ENCODE peak calls at places on chromosomes 3 and 15, in eight cellular contexts. Q, A, V, H, R, E, Y and U are unnamed samples.
A peak's percentile ranks its signal among the peaks of the same experiment; 100 is the strongest.

GRCh38 chr15:26235148-26235769 is 372.1 kb upstream of the ATP10A start:
- DNase-seq in E (peak; percentile 94), H (no peak), Y (peak; percentile 24), V (no peak), A (no peak), Q (no peak), R (no peak), U (no peak)

GRCh38 chr3:187849255-187849654 is 104.0 kb upstream of the BCL6 start:
- DNase-seq in V (no peak), E (no peak), A (no peak), Q (no peak), Y (no peak), H (no peak), R (no peak), U (no peak)

GRCh38 chr3:106510206-106510605 is 641.4 kb upstream of the CBLB start:
- DNase-seq in Q (no peak), A (peak; percentile 76), Y (no peak), R (peak; percentile 30), V (no peak), H (peak; percentile 61), E (no peak), U (no peak)

GRCh38 chr15:85313339-85313738 is 67.1 kb upstream of the AKAP13 start:
- DNase-seq in R (no peak), Q (peak; percentile 54), V (no peak), H (no peak), Y (no peak), E (no peak), A (no peak), U (no peak)

GRCh38 chr3:108757404-108757982 is at the start of gene RETNLB:
- DNase-seq in A (no peak), Q (no peak), E (no peak), Y (no peak), V (no peak), R (no peak), H (no peak), U (no peak)

GRCh38 chr3:55574671-55575070 is 87.6 kb upstream of the WNT5A start:
- DNase-seq in R (no peak), V (no peak), Y (no peak), A (no peak), H (no peak), Q (no peak), E (no peak), U (no peak)

GRCh38 chr3:120496278-120496975 is 45.6 kb upstream of the FSTL1 start:
- DNase-seq in R (peak; percentile 79), E (no peak), H (peak; percentile 71), A (no peak), V (no peak), Q (peak; percentile 88), Y (no peak), U (no peak)

GRCh38 chr3:174846055-174846454 is 13.1 kb upstream of the NAALADL2 start:
- DNase-seq in E (no peak), Q (no peak), A (no peak), V (no peak), H (no peak), Y (no peak), R (no peak), U (no peak)

GRCh38 chr3:94972066-94972465 is 909.2 kb downstream of the NSUN3 start:
- DNase-seq in V (no peak), E (no peak), R (no peak), Q (no peak), Y (no peak), H (no peak), A (no peak), U (no peak)

GRCh38 chr3:142849148-142849547 is 39.7 kb downstream of the PCOLCE2 start:
- DNase-seq in Q (no peak), A (no peak), H (no peak), E (no peak), V (no peak), R (no peak), Y (no peak), U (no peak)

GRCh38 chr15:60009124-60009523 is 5.0 kb downstream of the FOXB1 start:
- DNase-seq in R (no peak), V (no peak), A (no peak), H (no peak), Y (no peak), Q (no peak), E (no peak), U (no peak)

DNA sequence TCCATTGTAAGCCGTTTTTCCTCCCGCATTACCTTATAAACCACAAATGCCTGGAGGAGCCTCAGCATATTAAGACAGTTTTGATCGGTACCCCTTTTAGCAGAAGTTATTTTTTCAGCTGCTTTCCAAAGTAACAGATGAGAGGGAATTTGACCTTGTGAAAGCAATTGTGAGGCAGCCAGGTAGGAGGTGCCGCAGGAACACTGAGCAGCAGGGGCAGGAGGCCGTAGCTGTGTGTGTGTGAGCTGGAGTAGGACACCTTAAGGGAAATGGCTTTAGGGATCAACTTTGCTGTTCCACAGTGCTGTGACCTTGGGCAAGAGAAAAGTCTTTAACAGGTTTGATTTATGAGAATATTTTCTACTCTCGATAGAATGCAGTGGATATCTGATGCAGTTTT is 482.1 kb downstream of the IL5RA start:
- DNase-seq in A (no peak), H (no peak), V (no peak), Q (no peak), E (peak; percentile 39), R (no peak), Y (no peak), U (no peak)
- H3K27me3 ChIP-seq in A (no peaks in the 10 kb centered on the region), H (no peaks in the 10 kb centered on the region), V (no peaks in the 10 kb centered on the region), Q (no peaks in the 10 kb centered on the region), E (no peaks in the 10 kb centered on the region), R (no peaks in the 10 kb centered on the region), Y (no peaks in the 10 kb centered on the region), U (no peaks in the 10 kb centered on the region)

DNA sequence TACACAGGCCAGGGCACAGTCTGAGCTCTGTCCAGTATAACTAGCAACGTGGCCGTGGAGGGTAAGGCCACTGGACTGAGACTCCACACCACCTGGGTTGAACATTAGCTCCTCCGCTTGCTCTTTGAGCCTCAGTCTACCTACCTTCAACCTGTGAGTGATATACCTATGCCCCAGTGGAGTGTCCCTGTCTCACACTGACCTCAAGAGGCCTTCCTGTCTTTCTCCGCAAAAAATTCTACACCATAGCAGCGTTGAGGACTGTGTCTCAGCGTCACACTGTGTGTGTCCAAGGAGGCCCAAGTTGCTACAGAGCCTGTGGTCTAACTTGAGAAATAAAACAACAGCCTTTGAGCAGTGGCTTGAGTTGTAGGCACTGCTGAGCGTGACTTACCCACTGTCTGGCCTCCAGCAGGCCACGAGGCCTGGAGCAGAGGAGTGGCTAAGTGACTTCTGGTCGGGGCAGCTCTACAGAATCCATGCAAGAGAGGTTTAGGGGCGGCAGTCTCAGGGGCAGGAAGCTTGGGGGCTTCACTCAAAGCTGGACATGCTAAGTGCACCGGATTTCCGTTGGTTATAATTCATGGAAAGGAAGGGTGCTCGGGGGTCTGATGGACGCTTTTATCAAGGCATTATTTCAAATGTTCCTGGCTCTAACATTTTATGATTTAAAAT is 2.0 kb upstream of the MGLL start:
- DNase-seq in A (no peak), H (no peak), V (no peak), R (no peak), Q (no peak), Y (no peak), E (no peak), U (no peak)
- H3K27me3 ChIP-seq in A (no peaks in the 10 kb centered on the region), H (no peaks in the 10 kb centered on the region), V (no peaks in the 10 kb centered on the region), R (no peaks in the 10 kb centered on the region), Q (no peaks in the 10 kb centered on the region), Y (no peaks in the 10 kb centered on the region), E (peaks cover 10% of the 10 kb centered on the region), U (no peaks in the 10 kb centered on the region)

GRCh38 chr15:69578252-69578651 is 125.6 kb downstream of the RPLP1 start:
- DNase-seq in Q (no peak), R (no peak), E (no peak), A (no peak), H (no peak), Y (no peak), V (no peak), U (no peak)
- H3K27me3 ChIP-seq in Q (peaks cover 61% of the 10 kb centered on the region), R (peaks cover 41% of the 10 kb centered on the region), E (no peaks in the 10 kb centered on the region), A (no peaks in the 10 kb centered on the region), H (peaks cover 3% of the 10 kb centered on the region), Y (peaks cover 8% of the 10 kb centered on the region), V (no peaks in the 10 kb centered on the region), U (no peaks in the 10 kb centered on the region)

GRCh38 chr15:98583758-98584157 is 64.6 kb upstream of the IGF1R start:
- DNase-seq in Q (no peak), V (no peak), R (no peak), H (no peak), A (no peak), Y (no peak), E (no peak), U (no peak)
- H3K27me3 ChIP-seq in Q (peaks cover 43% of the 10 kb centered on the region), V (peaks cover 20% of the 10 kb centered on the region), R (peaks cover 61% of the 10 kb centered on the region), H (peaks cover 13% of the 10 kb centered on the region), A (no peaks in the 10 kb centered on the region), Y (peaks cover 28% of the 10 kb centered on the region), E (no peaks in the 10 kb centered on the region), U (no peaks in the 10 kb centered on the region)

DNA sequence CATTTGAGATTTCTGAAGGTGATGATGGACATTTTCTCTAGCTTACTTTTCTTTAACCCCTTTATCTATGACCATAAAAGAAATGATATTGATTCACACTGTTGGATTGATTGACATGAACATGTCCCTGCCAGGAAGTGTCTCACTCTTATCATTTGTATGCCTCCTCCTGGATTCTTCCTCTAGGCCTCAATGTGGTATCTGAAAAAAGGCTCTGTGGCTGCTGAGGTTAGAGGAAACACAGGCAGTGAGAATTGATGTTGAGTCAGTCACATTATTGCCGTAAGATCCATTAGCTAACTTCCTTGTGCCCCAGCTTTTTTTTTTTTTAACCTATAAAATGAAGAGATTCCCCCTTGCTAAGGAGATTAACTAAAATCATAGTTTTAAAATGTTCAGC is 8.0 kb upstream of the THRB start:
- DNase-seq in H (no peak), Q (no peak), Y (no peak), R (no peak), V (no peak), A (no peak), E (no peak), U (no peak)
- H3K27me3 ChIP-seq in H (no peaks in the 10 kb centered on the region), Q (no peaks in the 10 kb centered on the region), Y (no peaks in the 10 kb centered on the region), R (no peaks in the 10 kb centered on the region), V (peaks cover 6% of the 10 kb centered on the region), A (no peaks in the 10 kb centered on the region), E (no peaks in the 10 kb centered on the region), U (no peaks in the 10 kb centered on the region)

GRCh38 chr15:37108725-37109124 is 8.4 kb upstream of the MEIS2 start:
- DNase-seq in E (no peak), A (no peak), V (no peak), Y (no peak), R (no peak), Q (no peak), H (no peak), U (no peak)
- H3K27me3 ChIP-seq in E (peaks cover 73% of the 10 kb centered on the region), A (no peaks in the 10 kb centered on the region), V (peaks cover 84% of the 10 kb centered on the region), Y (no peaks in the 10 kb centered on the region), R (no peaks in the 10 kb centered on the region), Q (no peaks in the 10 kb centered on the region), H (no peaks in the 10 kb centered on the region), U (no peaks in the 10 kb centered on the region)

GRCh38 chr15:97140216-97140615 is 809.7 kb downstream of the NR2F2 start:
- DNase-seq in A (no peak), H (no peak), V (no peak), E (no peak), R (no peak), Q (no peak), Y (no peak), U (no peak)
- H3K27me3 ChIP-seq in A (no peaks in the 10 kb centered on the region), H (no peaks in the 10 kb centered on the region), V (no peaks in the 10 kb centered on the region), E (no peaks in the 10 kb centered on the region), R (no peaks in the 10 kb centered on the region), Q (no peaks in the 10 kb centered on the region), Y (no peaks in the 10 kb centered on the region), U (no peaks in the 10 kb centered on the region)

DNA sequence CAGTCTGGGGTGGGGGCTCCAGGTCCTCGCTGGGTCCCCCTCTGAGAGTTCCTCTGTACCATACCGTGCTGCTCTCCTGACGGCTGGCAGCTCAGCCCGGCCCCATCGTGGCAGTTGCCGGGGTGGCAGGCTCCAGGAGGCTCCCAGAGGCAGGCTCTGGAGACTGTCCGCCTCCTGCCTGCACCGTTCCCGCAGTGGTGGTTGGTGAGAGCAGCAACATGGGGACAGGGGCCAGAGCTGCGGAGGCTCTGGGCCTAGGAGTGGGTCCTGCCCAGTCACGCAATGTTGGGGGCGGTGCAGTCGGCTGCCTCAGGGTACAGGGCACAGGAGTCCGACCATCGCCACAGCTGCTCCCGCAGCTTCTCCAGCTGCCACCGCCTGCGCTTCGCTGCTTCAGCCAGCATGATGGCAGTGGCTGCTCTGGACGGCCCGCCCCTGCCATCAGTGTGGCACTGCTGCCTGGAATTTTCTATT is 492.7 kb downstream of the AGBL1 start:
- DNase-seq in Q (no peak), Y (peak; percentile 75), R (no peak), V (no peak), A (no peak), H (no peak), E (peak; percentile 48), U (no peak)
- H3K27me3 ChIP-seq in Q (no peaks in the 10 kb centered on the region), Y (no peaks in the 10 kb centered on the region), R (no peaks in the 10 kb centered on the region), V (no peaks in the 10 kb centered on the region), A (no peaks in the 10 kb centered on the region), H (no peaks in the 10 kb centered on the region), E (no peaks in the 10 kb centered on the region), U (no peaks in the 10 kb centered on the region)